ENCODE peak calls at places on chromosomes 13 and 19, in seven cellular contexts. One of them, this sample, is unnamed.

GRCh38 chr19:33284756-33285155 is 17.6 kb downstream of the CEBPA start:
- DNase-seq in Calu3: no peak
- DNase-seq in lung: no peak
- DNase-seq in neural progenitor cell: peak
- DNase-seq in bronchial epithelial cell: no peak
- DNase-seq in colonic mucosa: no peak
- DNase-seq in pancreas: no peak
- DNase-seq in this sample: no peak

GRCh38 chr19:1825909-1826556 is 14.0 kb upstream of the ATP8B3 start:
- DNase-seq in lung: peak
- DNase-seq in pancreas: peak
- DNase-seq in colonic mucosa: peak
- DNase-seq in Calu3: peak
- DNase-seq in bronchial epithelial cell: peak
- DNase-seq in neural progenitor cell: peak
- DNase-seq in this sample: peak

GRCh38 chr13:45282994-45283393 is 58.0 kb downstream of the TPT1 start:
- DNase-seq in pancreas: no peak
- DNase-seq in colonic mucosa: no peak
- DNase-seq in Calu3: no peak
- DNase-seq in bronchial epithelial cell: no peak
- DNase-seq in lung: no peak
- DNase-seq in neural progenitor cell: no peak
- DNase-seq in this sample: no peak

GRCh38 chr13:24911135-24911524 is 147.2 kb downstream of the RNF17 start:
- DNase-seq in bronchial epithelial cell: peak
- DNase-seq in colonic mucosa: no peak
- DNase-seq in Calu3: no peak
- DNase-seq in lung: no peak
- DNase-seq in pancreas: no peak
- DNase-seq in neural progenitor cell: no peak
- DNase-seq in this sample: no peak

GRCh38 chr19:30656520-30657100 is 284.4 kb downstream of the ZNF536 start:
- DNase-seq in Calu3: no peak
- DNase-seq in colonic mucosa: no peak
- DNase-seq in neural progenitor cell: no peak
- DNase-seq in bronchial epithelial cell: no peak
- DNase-seq in lung: no peak
- DNase-seq in pancreas: no peak
- DNase-seq in this sample: no peak

GRCh38 chr19:42487025-42487797 is 41.1 kb downstream of the CEACAM1 start:
- DNase-seq in Calu3: no peak
- DNase-seq in colonic mucosa: no peak
- DNase-seq in pancreas: no peak
- DNase-seq in lung: no peak
- DNase-seq in neural progenitor cell: no peak
- DNase-seq in bronchial epithelial cell: no peak
- DNase-seq in this sample: no peak

GRCh38 chr19:18117692-18118378 is 20.3 kb downstream of the MAST3 start:
- DNase-seq in bronchial epithelial cell: peak
- DNase-seq in neural progenitor cell: peak
- DNase-seq in Calu3: peak
- DNase-seq in pancreas: peak
- DNase-seq in colonic mucosa: peak
- DNase-seq in lung: peak
- DNase-seq in this sample: peak

GRCh38 chr13:50519866-50520265 is 323.6 kb downstream of the DLEU7 start:
- DNase-seq in lung: no peak
- DNase-seq in neural progenitor cell: no peak
- DNase-seq in bronchial epithelial cell: no peak
- DNase-seq in pancreas: no peak
- DNase-seq in colonic mucosa: no peak
- DNase-seq in Calu3: no peak
- DNase-seq in this sample: no peak

GRCh38 chr13:21538280-21538679 is 65.7 kb downstream of the MICU2 start:
- DNase-seq in lung: no peak
- DNase-seq in pancreas: no peak
- DNase-seq in bronchial epithelial cell: no peak
- DNase-seq in neural progenitor cell: no peak
- DNase-seq in colonic mucosa: no peak
- DNase-seq in Calu3: no peak
- DNase-seq in this sample: no peak

GRCh38 chr19:15672580-15673175 is at the start of gene CYP4F12:
- DNase-seq in lung: peak
- DNase-seq in bronchial epithelial cell: peak
- DNase-seq in pancreas: peak
- DNase-seq in neural progenitor cell: no peak
- DNase-seq in colonic mucosa: peak
- DNase-seq in Calu3: peak
- DNase-seq in this sample: no peak

GRCh38 chr13:109606404-109607028 is 179.9 kb downstream of the IRS2 start:
- DNase-seq in pancreas: no peak
- DNase-seq in lung: no peak
- DNase-seq in bronchial epithelial cell: no peak
- DNase-seq in Calu3: no peak
- DNase-seq in colonic mucosa: no peak
- DNase-seq in neural progenitor cell: no peak
- DNase-seq in this sample: no peak

GRCh38 chr13:109608032-109608431 is 178.4 kb downstream of the IRS2 start:
- DNase-seq in colonic mucosa: no peak
- DNase-seq in pancreas: no peak
- DNase-seq in bronchial epithelial cell: no peak
- DNase-seq in neural progenitor cell: no peak
- DNase-seq in Calu3: no peak
- DNase-seq in lung: no peak
- DNase-seq in this sample: no peak

GRCh38 chr13:109608503-109608902 is 177.9 kb downstream of the IRS2 start:
- DNase-seq in lung: no peak
- DNase-seq in Calu3: no peak
- DNase-seq in colonic mucosa: no peak
- DNase-seq in bronchial epithelial cell: no peak
- DNase-seq in pancreas: no peak
- DNase-seq in neural progenitor cell: no peak
- DNase-seq in this sample: no peak

GRCh38 chr13:109611912-109612691 is 174.3 kb downstream of the IRS2 start:
- DNase-seq in bronchial epithelial cell: peak
- DNase-seq in colonic mucosa: no peak
- DNase-seq in Calu3: no peak
- DNase-seq in pancreas: no peak
- DNase-seq in lung: no peak
- DNase-seq in neural progenitor cell: no peak
- DNase-seq in this sample: no peak

DNA sequence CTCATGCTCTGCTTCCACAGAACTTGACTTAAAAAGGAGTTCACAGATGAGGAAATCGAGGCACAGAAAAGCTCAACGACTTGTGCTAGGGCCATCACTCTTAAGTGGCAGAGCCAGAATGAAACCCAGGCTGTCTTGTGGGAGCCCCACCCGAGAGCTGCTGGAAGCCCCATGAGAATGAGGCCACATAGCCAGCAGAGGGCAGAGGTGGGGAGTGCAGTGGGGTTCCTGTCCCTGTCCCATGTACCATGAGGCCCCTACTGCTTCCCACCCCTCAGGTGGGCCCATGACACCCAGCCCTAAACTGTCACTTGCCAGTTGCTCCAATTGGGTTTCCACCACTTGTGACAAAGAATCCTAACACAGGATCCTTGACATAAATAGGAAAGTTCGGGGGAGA is 175.9 kb downstream of the IRS2 start:
- DNase-seq in colonic mucosa: peak
- DNase-seq in bronchial epithelial cell: peak
- DNase-seq in pancreas: no peak
- DNase-seq in Calu3: peak
- DNase-seq in lung: peak
- DNase-seq in neural progenitor cell: peak
- DNase-seq in this sample: no peak
- TF ChIP-seq CTCF in colonic mucosa: peak
- TF ChIP-seq CTCF in bronchial epithelial cell: peak
- TF ChIP-seq CTCF in pancreas: no peak
- TF ChIP-seq CTCF in Calu3: no peak
- TF ChIP-seq CTCF in lung: no peak
- TF ChIP-seq CTCF in neural progenitor cell: peak
- TF ChIP-seq CTCF in this sample: peak

GRCh38 chr13:43405457-43405856 is 381.3 kb downstream of the ENOX1 start:
- DNase-seq in colonic mucosa: no peak
- DNase-seq in lung: no peak
- DNase-seq in neural progenitor cell: no peak
- DNase-seq in bronchial epithelial cell: peak
- DNase-seq in pancreas: no peak
- DNase-seq in Calu3: no peak
- DNase-seq in this sample: no peak
- TF ChIP-seq CTCF in colonic mucosa: no peak
- TF ChIP-seq CTCF in lung: no peak
- TF ChIP-seq CTCF in neural progenitor cell: no peak
- TF ChIP-seq CTCF in bronchial epithelial cell: no peak
- TF ChIP-seq CTCF in pancreas: no peak
- TF ChIP-seq CTCF in Calu3: no peak
- TF ChIP-seq CTCF in this sample: no peak

GRCh38 chr19:11013771-11014170 is 52.9 kb downstream of the SMARCA4 start:
- DNase-seq in colonic mucosa: no peak
- DNase-seq in neural progenitor cell: no peak
- DNase-seq in bronchial epithelial cell: no peak
- DNase-seq in pancreas: no peak
- DNase-seq in lung: no peak
- DNase-seq in Calu3: no peak
- DNase-seq in this sample: no peak
- TF ChIP-seq CTCF in colonic mucosa: no peak
- TF ChIP-seq CTCF in neural progenitor cell: no peak
- TF ChIP-seq CTCF in bronchial epithelial cell: no peak
- TF ChIP-seq CTCF in pancreas: no peak
- TF ChIP-seq CTCF in lung: no peak
- TF ChIP-seq CTCF in Calu3: no peak
- TF ChIP-seq CTCF in this sample: no peak

DNA sequence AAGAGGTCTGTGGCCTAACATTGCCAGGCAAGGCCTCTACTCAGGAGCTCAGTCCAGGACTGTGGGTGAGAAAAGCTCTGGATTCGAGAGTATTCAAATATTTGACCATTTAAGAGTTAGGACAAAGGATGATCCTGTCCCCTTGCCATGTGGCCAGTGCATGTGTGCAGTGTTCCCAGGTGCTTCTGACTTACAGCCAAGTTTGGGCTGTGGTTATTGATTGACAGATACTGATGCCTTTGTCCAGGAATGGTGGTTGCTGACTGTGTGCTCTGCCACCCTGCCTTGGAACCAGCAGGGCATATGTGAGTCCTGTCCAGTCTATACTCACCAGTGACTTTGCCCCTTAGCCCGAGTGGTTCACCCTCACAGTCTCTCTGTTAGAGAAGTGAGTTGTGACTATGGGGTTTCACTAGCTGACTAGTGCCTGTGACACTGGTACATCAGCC is 51.9 kb downstream of the GARRE1 start:
- DNase-seq in pancreas: no peak
- DNase-seq in bronchial epithelial cell: no peak
- DNase-seq in Calu3: peak
- DNase-seq in neural progenitor cell: no peak
- DNase-seq in lung: no peak
- DNase-seq in colonic mucosa: peak
- DNase-seq in this sample: no peak
- TF ChIP-seq CTCF in pancreas: no peak
- TF ChIP-seq CTCF in bronchial epithelial cell: no peak
- TF ChIP-seq CTCF in Calu3: no peak
- TF ChIP-seq CTCF in neural progenitor cell: no peak
- TF ChIP-seq CTCF in lung: no peak
- TF ChIP-seq CTCF in colonic mucosa: no peak
- TF ChIP-seq CTCF in this sample: no peak

DNA sequence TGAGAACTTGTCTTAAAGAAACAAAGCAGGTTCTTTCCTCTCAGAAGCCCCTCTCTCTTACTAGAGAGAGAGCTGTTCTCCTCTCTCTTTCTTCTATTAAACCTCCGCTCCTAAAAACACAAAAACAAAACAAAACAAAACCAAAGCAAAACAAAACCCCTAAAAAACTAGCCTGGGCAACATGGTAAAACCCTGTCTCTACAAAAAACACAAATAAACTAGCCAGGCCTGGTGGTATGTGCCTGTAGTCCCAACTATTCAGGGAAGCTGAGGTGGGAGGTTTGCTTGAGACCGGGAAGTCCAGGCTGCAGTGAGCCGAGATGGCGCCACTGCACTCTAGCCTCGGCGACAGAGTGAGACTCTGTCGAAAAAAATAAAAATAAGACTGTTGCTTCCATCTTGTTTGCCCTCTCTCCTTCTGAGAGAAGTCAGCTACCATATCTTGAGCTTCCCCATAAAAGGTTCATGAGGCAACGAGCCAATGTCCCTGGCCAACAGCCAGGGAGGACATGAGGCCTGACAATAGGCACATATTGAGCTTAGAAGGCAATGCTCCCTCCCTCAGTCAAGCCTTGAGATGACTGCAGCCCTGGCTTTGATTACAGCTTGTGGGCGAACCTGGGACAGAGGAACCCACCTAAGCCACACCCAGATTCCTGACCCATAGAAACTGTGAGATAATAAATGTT is 17.5 kb upstream of the FLT3 start:
- DNase-seq in Calu3: no peak
- DNase-seq in lung: no peak
- DNase-seq in pancreas: no peak
- DNase-seq in bronchial epithelial cell: no peak
- DNase-seq in colonic mucosa: peak
- DNase-seq in neural progenitor cell: no peak
- DNase-seq in this sample: no peak
- TF ChIP-seq CTCF in Calu3: no peak
- TF ChIP-seq CTCF in lung: no peak
- TF ChIP-seq CTCF in pancreas: no peak
- TF ChIP-seq CTCF in bronchial epithelial cell: no peak
- TF ChIP-seq CTCF in colonic mucosa: no peak
- TF ChIP-seq CTCF in neural progenitor cell: no peak
- TF ChIP-seq CTCF in this sample: no peak

DNA sequence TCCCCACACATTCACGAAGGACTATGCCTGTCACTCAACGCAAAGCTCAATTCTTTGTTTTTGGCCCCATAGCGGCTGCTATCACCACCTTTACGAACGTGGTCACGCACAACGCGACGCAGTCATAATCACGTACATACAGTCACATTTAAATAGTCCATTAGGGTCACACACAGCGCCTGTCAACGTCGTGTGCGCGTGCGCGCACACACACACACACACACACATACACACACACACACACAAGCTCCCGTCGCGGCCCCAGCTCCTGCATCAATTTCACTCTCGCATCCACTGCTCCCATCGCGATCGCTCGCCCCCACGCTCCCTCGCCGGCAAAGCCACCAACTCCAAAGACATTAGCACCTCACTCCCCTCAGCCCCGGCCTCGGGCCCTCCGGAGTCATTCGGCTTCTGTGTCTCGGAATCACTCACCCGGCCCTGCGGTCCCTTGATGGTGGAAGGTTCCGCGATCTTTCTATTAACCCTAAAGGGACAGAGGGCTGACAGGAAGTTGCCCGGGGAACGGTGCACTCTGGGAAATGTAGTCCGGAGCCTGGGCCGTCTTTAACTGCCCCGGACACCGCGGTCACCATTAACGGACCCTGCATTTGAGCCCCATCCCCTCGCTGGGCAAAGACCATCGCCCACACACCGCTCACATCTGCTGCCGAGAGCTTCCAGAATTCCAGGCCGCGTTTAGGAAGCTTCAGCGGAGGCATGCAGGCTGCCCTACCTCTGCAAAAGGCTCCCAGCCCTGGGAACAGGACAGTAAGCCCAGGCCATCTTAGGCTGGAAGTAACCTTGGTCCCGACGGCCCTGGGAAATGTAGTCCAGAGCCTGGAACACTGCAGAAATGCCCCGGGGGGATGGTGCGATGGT is at the start of gene ZNF790:
- DNase-seq in Calu3: peak
- DNase-seq in neural progenitor cell: peak
- DNase-seq in pancreas: peak
- DNase-seq in bronchial epithelial cell: peak
- DNase-seq in lung: peak
- DNase-seq in colonic mucosa: peak
- DNase-seq in this sample: peak
- TF ChIP-seq CTCF in Calu3: no peak
- TF ChIP-seq CTCF in neural progenitor cell: no peak
- TF ChIP-seq CTCF in pancreas: no peak
- TF ChIP-seq CTCF in bronchial epithelial cell: no peak
- TF ChIP-seq CTCF in lung: no peak
- TF ChIP-seq CTCF in colonic mucosa: no peak
- TF ChIP-seq CTCF in this sample: no peak

This sample was measured in neural crest cell.